ENCODE peak calls at places on chromosomes 16 and 17, in five cellular contexts. A is H1, D is IMR-90, C is H9, R is neuronal stem cell. J is an unnamed sample.

GRCh38 chr16:89370081-89370511 is 120.3 kb downstream of the ANKRD11 start:
- DNase-seq in A (no peak), D (peak), C (no peak), R (no peak), J (peak)

GRCh38 chr16:24998201-24998600 is 17.0 kb downstream of the ARHGAP17 start:
- DNase-seq in A (no peak), D (no peak), C (no peak), R (no peak), J (no peak)

GRCh38 chr16:57479422-57480126 is 6.7 kb downstream of the DOK4 start:
- DNase-seq in A (peak), D (peak), C (peak), R (no peak), J (peak)

GRCh38 chr16:19808061-19808621 is 76.5 kb downstream of the GPRC5B start:
- DNase-seq in A (no peak), D (no peak), C (no peak), R (no peak), J (no peak)

GRCh38 chr17:17004251-17004996 is 32.5 kb upstream of the TNFRSF13B start:
- DNase-seq in A (no peak), D (no peak), C (no peak), R (no peak), J (no peak)

GRCh38 chr17:67974598-67975066 is 21.6 kb downstream of the C17orf58 start:
- DNase-seq in A (peak), D (no peak), C (peak), R (peak), J (no peak)

GRCh38 chr17:62696256-62696655 is 68.8 kb downstream of the MRC2 start:
- DNase-seq in A (no peak), D (no peak), C (no peak), R (no peak), J (no peak)

GRCh38 chr17:67386965-67387551 is 10.0 kb downstream of the PITPNC1 start:
- DNase-seq in A (no peak), D (peak), C (peak), R (peak), J (peak)

GRCh38 chr17:19652595-19652994 is 4.0 kb downstream of the ALDH3A2 start:
- DNase-seq in A (no peak), D (no peak), C (no peak), R (no peak), J (no peak)

GRCh38 chr16:57711-58110 is 4.1 kb downstream of the SNRNP25 start:
- DNase-seq in A (no peak), D (peak), C (no peak), R (no peak), J (peak)

GRCh38 chr17:34874496-34874895 is 86.8 kb downstream of the CCT6B start:
- DNase-seq in A (no peak), D (no peak), C (no peak), R (no peak), J (no peak)

GRCh38 chr17:50274142-50274944 is at the start of gene TMEM92:
- DNase-seq in A (peak), D (no peak), C (peak), R (peak), J (no peak)
- H2AK5ac ChIP-seq in A (peak), D (peak), C (no peak), R (peak), J (peak)

DNA sequence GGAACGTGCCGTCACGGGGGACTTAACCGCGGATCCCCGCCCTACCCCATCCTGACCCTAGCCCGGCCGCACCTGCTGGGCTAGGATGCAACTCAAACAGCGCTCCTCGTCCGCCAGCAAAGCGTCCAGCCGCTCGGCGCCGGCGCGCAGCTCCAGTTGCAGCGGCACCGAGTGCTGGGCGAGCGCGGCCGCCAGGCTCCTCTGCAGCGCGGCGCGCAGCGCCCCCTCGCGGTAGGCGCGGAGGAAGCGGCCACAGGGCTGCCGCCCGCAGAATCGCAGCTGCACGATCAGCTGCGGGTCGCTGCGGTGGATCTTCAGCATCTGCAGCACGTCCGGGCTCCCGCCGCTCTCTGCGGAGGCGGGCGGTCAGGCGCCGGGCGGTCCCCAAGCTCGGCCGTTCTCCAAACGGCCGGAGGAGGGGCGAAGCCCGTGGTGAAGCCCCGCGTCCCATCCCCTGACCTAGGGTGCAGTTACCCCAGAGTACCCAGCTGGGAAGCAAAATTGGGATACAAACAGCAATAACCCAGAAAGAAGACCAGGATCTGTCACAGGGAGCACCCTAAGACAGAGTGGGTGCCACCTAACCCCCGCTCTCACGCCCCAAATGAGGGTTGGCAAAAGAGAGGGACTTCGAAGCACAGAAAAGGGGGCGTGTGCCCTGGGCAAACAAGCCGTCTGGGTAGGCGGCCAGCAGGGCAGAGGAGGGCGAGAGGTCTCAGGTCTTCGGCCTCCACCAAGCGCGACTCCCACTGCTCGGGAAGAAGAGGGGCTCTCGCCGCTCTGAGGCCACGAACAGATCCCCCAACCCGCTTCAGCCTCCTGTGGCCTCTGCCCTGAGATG is 4.2 kb downstream of the TRADD start:
- DNase-seq in A (no peak), D (peak), C (peak), R (peak), J (peak)
- H2AFZ ChIP-seq in A (no peak), D (peak), C (no peak), R (peak), J (no peak)

DNA sequence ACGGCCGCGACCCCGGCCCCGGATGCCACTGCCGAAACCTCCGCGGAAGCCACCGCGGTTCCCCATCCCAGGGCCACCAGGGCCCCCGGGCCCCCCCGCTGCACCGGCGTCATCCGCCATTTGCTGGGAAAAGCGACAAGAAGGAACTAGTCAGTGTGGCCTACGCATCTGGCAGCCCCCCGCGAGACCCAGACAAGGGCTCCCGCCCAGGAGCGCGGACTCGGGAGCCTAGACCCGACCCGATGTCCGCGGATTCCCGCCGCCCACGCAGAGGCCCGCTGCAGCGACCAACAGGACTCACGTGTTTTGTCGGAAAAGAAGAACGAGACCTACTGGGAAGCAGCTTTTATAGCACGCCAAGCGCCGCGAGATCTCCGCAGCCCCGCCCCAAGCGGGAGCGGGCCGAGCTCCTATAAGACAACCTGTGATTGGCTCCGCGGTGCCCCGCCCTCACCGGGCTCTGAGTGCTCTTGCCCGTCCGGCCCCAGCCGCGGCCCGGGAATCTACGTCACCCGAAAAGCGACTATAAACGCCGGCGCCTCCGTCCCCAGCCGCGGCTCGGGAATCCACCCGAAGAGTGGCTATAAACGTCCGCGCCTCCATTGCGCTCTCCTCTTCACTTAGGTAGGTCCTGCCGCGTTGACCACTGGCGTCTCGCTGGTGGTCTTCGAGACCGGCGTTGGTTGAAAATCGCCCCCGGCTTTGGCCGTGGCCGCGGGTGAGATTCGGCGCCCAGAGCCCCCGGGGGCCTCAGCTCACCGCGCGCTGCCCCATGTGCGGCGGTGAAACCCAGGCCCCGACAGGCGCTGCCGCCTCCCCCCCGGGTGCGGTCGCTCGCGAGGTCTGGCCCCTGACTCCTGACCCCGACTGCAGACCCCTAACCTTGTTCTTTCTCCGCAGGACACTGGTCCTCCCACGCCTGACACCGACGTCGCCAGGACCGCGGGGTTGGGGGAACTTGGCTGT is at the start of gene RPS2:
- DNase-seq in A (peak), D (peak), C (peak), R (peak), J (peak)
- H2AK5ac ChIP-seq in A (peak), D (peak), C (no peak), R (peak), J (peak)

DNA sequence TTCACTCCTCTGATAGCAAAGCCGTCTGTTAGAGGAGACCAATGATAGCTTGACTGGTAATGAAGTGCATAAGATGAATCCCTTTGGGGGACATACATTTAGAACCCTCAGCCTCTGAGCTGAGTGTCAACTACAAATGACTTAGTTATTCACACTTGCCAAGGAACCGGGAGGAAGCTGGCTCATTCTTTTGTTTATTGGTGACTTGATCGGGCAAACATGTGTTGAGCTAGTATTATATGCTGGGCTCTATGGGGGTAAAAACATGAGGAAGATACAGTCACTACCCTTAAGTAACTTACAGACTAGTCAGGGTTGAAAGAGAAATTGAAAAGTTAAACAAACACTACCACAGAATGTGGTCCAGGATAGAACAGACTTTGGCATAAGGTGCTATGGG is 3.0 kb downstream of the CCL16 start:
- DNase-seq in A (no peak), D (no peak), C (no peak), R (no peak), J (no peak)
- H2AFZ ChIP-seq in A (no peak), D (no peak), C (no peak), R (no peak), J (no peak)

GRCh38 chr16:31074073-31074813 is at the start of the genes ZNF646 and ZNF668:
- DNase-seq in A (peak), D (peak), C (peak), R (peak), J (peak)
- H2AK5ac ChIP-seq in A (peak), D (peak), C (no peak), R (no peak), J (peak)

DNA sequence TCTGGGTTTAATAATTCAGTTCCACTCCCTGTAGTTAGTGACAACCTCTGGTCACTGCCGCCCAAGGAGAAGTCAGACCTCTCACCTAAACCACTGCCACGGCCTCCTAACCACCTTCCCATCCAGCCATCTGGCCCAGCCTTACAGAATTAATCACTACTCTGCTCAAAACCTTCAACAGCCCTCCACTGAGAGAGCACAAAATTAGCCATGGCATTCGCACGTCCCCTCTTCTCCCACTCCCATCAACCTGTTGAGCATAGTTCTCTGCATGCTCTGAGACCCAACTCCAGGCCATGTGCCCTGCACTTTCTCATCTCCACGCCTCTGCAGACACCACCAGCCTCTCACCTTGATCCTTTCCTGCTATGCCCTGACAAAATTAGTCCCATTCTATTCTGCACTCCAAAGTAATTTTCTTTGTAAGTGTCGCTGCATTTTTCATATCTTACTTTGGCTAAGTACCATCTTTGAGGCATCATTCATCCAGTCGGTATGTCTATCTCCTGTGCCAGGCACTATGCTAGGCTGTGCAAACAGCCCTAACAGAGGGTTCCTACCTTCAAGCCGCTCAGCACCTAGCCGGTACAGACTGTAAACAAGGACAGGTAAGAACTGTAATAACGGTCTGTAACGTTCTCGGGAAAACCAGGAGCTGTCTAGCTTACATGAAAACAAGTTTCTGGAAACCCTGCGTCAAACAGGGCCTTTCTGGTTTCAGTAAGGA is 961 bp downstream of the COPRS start:
- DNase-seq in A (no peak), D (no peak), C (no peak), R (no peak), J (peak)
- H2AFZ ChIP-seq in A (peak), D (peak), C (no peak), R (peak), J (no peak)

DNA sequence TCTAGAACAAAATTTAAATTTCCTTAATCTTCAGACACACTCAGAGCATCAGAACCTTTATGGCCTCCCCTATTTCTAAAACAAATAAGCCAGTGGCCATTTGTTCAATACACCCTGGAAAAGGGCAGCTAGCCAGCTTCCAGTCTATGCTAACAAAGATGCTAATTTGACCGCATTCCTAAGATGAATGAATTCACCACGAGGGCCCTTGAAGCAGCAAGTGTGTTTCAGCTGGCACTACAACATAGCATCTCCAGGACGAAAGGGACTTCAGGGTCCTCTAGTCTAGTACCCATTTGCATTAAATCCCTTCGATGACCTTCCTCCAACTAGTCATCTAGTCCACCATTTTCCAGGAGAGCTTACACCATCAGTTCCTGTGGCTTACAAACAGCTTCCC is 11.0 kb downstream of the KRT37 start:
- DNase-seq in A (no peak), D (peak), C (peak), R (no peak), J (no peak)
- H2AK5ac ChIP-seq in A (no peak), D (peak), C (no peak), R (no peak), J (peak)

GRCh38 chr17:45894022-45894784 is at the start of gene MAPT:
- DNase-seq in A (peak), D (peak), C (peak), R (peak), J (peak)

GRCh38 chr17:45893725-45894021 is 681 bp upstream of the MAPT start:
- DNase-seq in A (no peak), D (no peak), C (no peak), R (no peak), J (no peak)

GRCh38 chr17:45895969-45896793 is 1.8 kb downstream of the MAPT start:
- DNase-seq in A (no peak), D (no peak), C (no peak), R (peak), J (no peak)

GRCh38 chr17:45896803-45897693 is 2.7 kb downstream of the MAPT start:
- DNase-seq in A (no peak), D (no peak), C (peak), R (peak), J (peak)

DNA sequence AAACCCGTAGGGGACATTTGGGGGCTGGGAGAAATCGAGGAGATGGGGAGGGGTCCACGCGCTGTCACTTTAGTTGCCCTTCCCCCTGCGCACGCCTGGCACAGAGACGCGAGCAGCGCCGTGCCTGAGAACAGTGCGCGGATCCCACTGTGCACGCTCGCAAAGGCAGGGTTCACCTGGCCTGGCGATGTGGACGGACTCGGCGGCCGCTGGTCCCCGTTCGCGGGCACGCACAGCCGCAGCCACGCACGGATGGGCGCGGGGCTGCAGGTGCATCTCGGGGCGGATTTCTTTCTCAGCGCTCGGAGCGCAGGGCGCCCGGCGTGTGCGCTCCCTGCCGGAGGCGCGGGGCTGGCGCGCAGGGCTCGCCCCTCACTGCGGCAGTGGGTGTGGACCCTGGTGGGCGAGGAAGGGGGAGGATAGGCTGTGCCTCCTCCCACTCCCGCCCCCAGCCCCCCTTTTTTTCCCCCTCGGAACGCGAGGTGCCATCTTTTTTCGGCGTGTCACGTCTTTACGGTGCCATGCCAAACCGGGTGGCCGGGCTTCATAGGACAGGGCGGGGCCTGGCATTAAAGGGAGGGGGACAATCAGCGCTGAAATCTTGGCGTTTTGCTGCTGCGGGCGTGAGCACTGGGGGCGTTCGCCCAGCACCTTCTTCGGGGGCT is 1.1 kb downstream of the MAPT start:
- DNase-seq in A (no peak), D (no peak), C (peak), R (peak), J (peak)
- H2AFZ ChIP-seq in A (no peak), D (peak), C (no peak), R (peak), J (no peak)